ENCODE peak calls at places on chromosomes 5 and 9, in ten cellular contexts. X, Q, W, M, P, R, K, A, S and G are unnamed samples.

GRCh38 chr9:38362912-38363588 is 29.5 kb upstream of the ALDH1B1 start:
- DNase-seq in Q (peak; percentile 41), W (peak; percentile 39), X (no peak), R (no peak), S (no peak), A (peak; percentile 88), K (no peak), P (peak; percentile 20), M (peak; percentile 34), G (peak; percentile 81)

GRCh38 chr9:18274693-18275092 is 199.3 kb upstream of the ADAMTSL1 start:
- DNase-seq in S (no peak), K (no peak), A (no peak), Q (no peak), M (no peak), X (no peak), P (no peak), W (no peak), R (no peak), G (peak; percentile 67)

GRCh38 chr9:88590558-88591146 is 55.7 kb downstream of the NXNL2 start:
- DNase-seq in A (no peak), R (no peak), Q (no peak), S (no peak), X (no peak), P (no peak), K (no peak), W (no peak), M (peak; percentile 16), G (no peak)

GRCh38 chr9:84271004-84271886 is 69.3 kb downstream of the SLC28A3 start:
- DNase-seq in Q (peak; percentile 72), M (no peak), R (peak; percentile 17), X (no peak), P (peak; percentile 65), K (peak; percentile 16), A (no peak), S (no peak), W (peak; percentile 95), G (peak; percentile 80)

GRCh38 chr5:84680908-84681307 is 296.2 kb upstream of the EDIL3 start:
- DNase-seq in M (no peak), W (no peak), S (no peak), K (no peak), R (no peak), P (no peak), A (no peak), X (no peak), Q (no peak), G (no peak)

GRCh38 chr9:122835313-122835731 is 6.9 kb upstream of the PDCL start:
- DNase-seq in X (no peak), Q (peak; percentile 40), A (no peak), M (no peak), R (no peak), S (no peak), W (no peak), K (peak; percentile 12), P (no peak), G (no peak)

GRCh38 chr5:66814146-66814991 is 218.2 kb downstream of the MAST4 start:
- DNase-seq in K (no peak), Q (peak; percentile 67), X (no peak), W (peak; percentile 56), A (peak; percentile 3), P (no peak), R (no peak), M (peak; percentile 68), S (no peak), G (peak; percentile 57)

GRCh38 chr9:127884427-127884911 is 7.0 kb upstream of the AK1 start:
- DNase-seq in X (no peak), K (no peak), P (no peak), S (no peak), A (no peak), Q (no peak), M (no peak), R (no peak), W (peak; percentile 85), G (no peak)

GRCh38 chr9:36142510-36143161 is 6.1 kb downstream of the GLIPR2 start:
- DNase-seq in K (no peak), R (no peak), W (peak; percentile 51), A (no peak), X (no peak), Q (no peak), S (no peak), P (no peak), M (no peak), G (no peak)

GRCh38 chr9:116320180-116320799 is 166.7 kb downstream of the PAPPA start:
- DNase-seq in Q (no peak), P (no peak), A (no peak), R (no peak), W (no peak), M (no peak), S (no peak), X (no peak), K (no peak), G (no peak)

GRCh38 chr9:82109626-82110025 is 121.1 kb downstream of the SPATA31D1 start:
- DNase-seq in P (no peak), R (no peak), X (no peak), W (no peak), Q (no peak), A (no peak), S (no peak), M (no peak), K (no peak), G (no peak)

GRCh38 chr5:166382031-166382430 is 1909.4 kb upstream of the WWC1 start:
- DNase-seq in M (no peak), A (no peak), W (no peak), R (peak; percentile 67), S (no peak), K (no peak), P (no peak), Q (no peak), X (no peak), G (no peak)

GRCh38 chr5:32542216-32543059 is 42.9 kb upstream of the SUB1 start:
- DNase-seq in W (no peak), R (no peak), P (no peak), X (no peak), K (no peak), A (no peak), Q (peak; percentile 56), S (no peak), M (no peak), G (peak; percentile 71)

GRCh38 chr5:19795218-19795617 is 192.8 kb downstream of the CDH18 start:
- DNase-seq in Q (no peak), P (no peak), R (no peak), X (no peak), A (no peak), S (no peak), K (no peak), W (no peak), M (peak; percentile 57), G (peak; percentile 59)

GRCh38 chr5:153661897-153662296 is 171.4 kb downstream of the GRIA1 start:
- DNase-seq in A (no peak), S (no peak), X (no peak), Q (no peak), M (no peak), P (no peak), W (no peak), R (no peak), K (no peak), G (no peak)